ENCODE peak calls at places on chromosome X, in six cellular contexts. X, N, G, K, I and Z are unnamed samples.

GRCh38 chrX:119391279-119391678 is 7.9 kb upstream of the SLC25A43 start:
- DNase-seq in X (no peak), N (no peak), G (no peak), K (no peak), I (peak), Z (no peak)

GRCh38 chrX:7147431-7147977 is at the start of gene STS:
- DNase-seq in X (no peak), N (peak), G (no peak), K (peak), I (peak), Z (peak)

GRCh38 chrX:18426004-18426320 is 554 bp downstream of the CDKL5 start:
- DNase-seq in X (no peak), N (no peak), G (no peak), K (no peak), I (no peak), Z (peak)

GRCh38 chrX:154444001-154444754 is at the start of gene FAM50A:
- DNase-seq in X (peak), N (peak), G (no peak), K (peak), I (peak), Z (peak)

GRCh38 chrX:45992402-45993123 is 552.7 kb downstream of the ZNF674 start:
- DNase-seq in X (no peak), N (no peak), G (no peak), K (no peak), I (no peak), Z (no peak)

GRCh38 chrX:57929373-57929772 is 19.1 kb upstream of the ZXDA start:
- DNase-seq in X (no peak), N (no peak), G (no peak), K (no peak), I (no peak), Z (no peak)

GRCh38 chrX:85611926-85612325 is 232.5 kb upstream of the POF1B start:
- DNase-seq in X (no peak), N (no peak), G (no peak), K (no peak), I (no peak), Z (no peak)

GRCh38 chrX:115147220-115147619 is 42.0 kb upstream of the RBMXL3 start:
- DNase-seq in X (no peak), N (no peak), G (no peak), K (no peak), I (no peak), Z (no peak)

GRCh38 chrX:46574941-46575381 is 1.4 kb downstream of the CHST7 start:
- DNase-seq in X (no peak), N (no peak), G (no peak), K (no peak), I (peak), Z (peak)

GRCh38 chrX:40617566-40617965 is 5.7 kb upstream of the MPC1L start:
- DNase-seq in X (no peak), N (no peak), G (no peak), K (no peak), I (no peak), Z (no peak)

GRCh38 chrX:106707771-106708454 is 18.6 kb upstream of the RNF128 start:
- DNase-seq in X (no peak), N (no peak), G (no peak), K (no peak), I (no peak), Z (no peak)

GRCh38 chrX:55867708-55868107 is 150.2 kb downstream of the RRAGB start:
- DNase-seq in X (no peak), N (no peak), G (no peak), K (no peak), I (no peak), Z (no peak)

GRCh38 chrX:46130246-46130645 is 415.0 kb downstream of the ZNF674 start:
- DNase-seq in X (no peak), N (no peak), G (no peak), K (no peak), I (no peak), Z (no peak)

GRCh38 chrX:44970709-44971108 is 97.7 kb downstream of the KDM6A start:
- DNase-seq in X (no peak), N (no peak), G (no peak), K (no peak), I (no peak), Z (no peak)

GRCh38 chrX:23317799-23318724 is 16.6 kb upstream of the PTCHD1 start:
- DNase-seq in X (no peak), N (no peak), G (no peak), K (peak), I (no peak), Z (no peak)

GRCh38 chrX:139881130-139881529 is 51.7 kb downstream of the ATP11C start:
- DNase-seq in X (no peak), N (no peak), G (no peak), K (no peak), I (no peak), Z (no peak)

GRCh38 chrX:106862972-106863688 is 40.0 kb downstream of the RIPPLY1 start:
- DNase-seq in X (no peak), N (no peak), G (no peak), K (no peak), I (peak), Z (peak)

GRCh38 chrX:7233632-7234406 is 85.9 kb upstream of the PUDP start:
- DNase-seq in X (no peak), N (no peak), G (no peak), K (no peak), I (no peak), Z (no peak)

GRCh38 chrX:39402158-39402557 is 600.9 kb downstream of the MID1IP1 start:
- DNase-seq in X (no peak), N (no peak), G (no peak), K (no peak), I (no peak), Z (no peak)

GRCh38 chrX:54029543-54030143 is 14.6 kb downstream of the PHF8 start:
- DNase-seq in X (peak), N (no peak), G (no peak), K (peak), I (peak), Z (no peak)

GRCh38 chrX:16892504-16893362 is 22.6 kb upstream of the RBBP7 start:
- DNase-seq in X (peak), N (no peak), G (no peak), K (peak), I (peak), Z (peak)

GRCh38 chrX:24150051-24150790 is 692 bp downstream of the ZFX start:
- DNase-seq in X (peak), N (peak), G (peak), K (peak), I (peak), Z (peak)

GRCh38 chrX:153953342-153953830 is 8.9 kb upstream of the RENBP start:
- DNase-seq in X (peak), N (no peak), G (no peak), K (peak), I (peak), Z (peak)

GRCh38 chrX:147962476-147962875 is 18.7 kb upstream of the FMR1NB start:
- DNase-seq in X (no peak), N (no peak), G (no peak), K (no peak), I (no peak), Z (no peak)

GRCh38 chrX:136907626-136908025 is 27.1 kb upstream of the RBMX start:
- DNase-seq in X (no peak), N (no peak), G (no peak), K (no peak), I (no peak), Z (no peak)

GRCh38 chrX:86154586-86154985 is 6.3 kb downstream of the DACH2 start:
- DNase-seq in X (no peak), N (no peak), G (no peak), K (no peak), I (no peak), Z (no peak)

DNA sequence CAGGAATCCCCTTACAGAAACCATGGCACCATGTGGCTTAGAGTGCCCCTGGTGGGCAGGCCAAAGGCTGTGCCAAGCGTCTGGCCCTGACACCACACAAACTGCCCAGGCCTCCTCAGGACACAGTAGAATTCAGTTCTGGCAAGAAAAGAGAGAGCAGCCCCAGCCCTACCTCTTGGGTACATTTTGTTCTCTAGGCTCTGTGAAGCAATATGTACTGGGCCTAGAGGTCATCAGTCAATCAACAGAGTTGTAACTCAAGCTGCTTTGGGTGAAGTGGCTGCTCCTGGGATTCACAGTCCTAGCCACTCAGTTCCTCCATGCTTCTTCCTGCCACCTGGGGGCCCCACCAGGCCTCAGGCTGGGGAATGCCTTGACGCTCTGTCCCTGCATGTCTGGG is 158.1 kb upstream of the MAMLD1 start:
- DNase-seq in X (no peak), N (no peak), G (no peak), K (peak), I (peak), Z (peak)
- TF ChIP-seq POLR2AphosphoS5 in X (no peak), N (no peak), G (no peak), K (peak), I (peak), Z (no peak)

DNA sequence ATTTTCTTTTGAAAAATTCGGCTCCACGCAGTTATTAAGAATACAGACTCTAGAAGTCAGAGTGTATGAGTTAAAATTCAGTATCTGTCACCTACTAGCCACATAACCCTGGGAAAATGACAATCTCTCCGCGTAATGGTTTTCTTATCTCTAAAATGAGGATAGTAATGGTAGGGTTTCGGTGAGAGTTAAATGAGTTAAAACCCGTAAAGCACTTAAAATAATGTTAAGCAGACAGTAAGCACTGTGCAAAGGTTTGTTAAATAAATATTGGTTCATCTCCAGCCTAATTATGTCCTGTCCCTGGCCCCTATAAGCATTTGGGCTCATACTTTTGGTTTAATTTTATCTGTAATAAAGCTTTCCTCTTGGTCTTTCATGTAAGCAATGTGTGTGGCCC is 350.8 kb upstream of the GRIA3 start:
- DNase-seq in X (no peak), N (no peak), G (no peak), K (no peak), I (no peak), Z (no peak)
- TF ChIP-seq CTCF in X (no peak), N (no peak), G (no peak), K (no peak), I (no peak), Z (no peak)

DNA sequence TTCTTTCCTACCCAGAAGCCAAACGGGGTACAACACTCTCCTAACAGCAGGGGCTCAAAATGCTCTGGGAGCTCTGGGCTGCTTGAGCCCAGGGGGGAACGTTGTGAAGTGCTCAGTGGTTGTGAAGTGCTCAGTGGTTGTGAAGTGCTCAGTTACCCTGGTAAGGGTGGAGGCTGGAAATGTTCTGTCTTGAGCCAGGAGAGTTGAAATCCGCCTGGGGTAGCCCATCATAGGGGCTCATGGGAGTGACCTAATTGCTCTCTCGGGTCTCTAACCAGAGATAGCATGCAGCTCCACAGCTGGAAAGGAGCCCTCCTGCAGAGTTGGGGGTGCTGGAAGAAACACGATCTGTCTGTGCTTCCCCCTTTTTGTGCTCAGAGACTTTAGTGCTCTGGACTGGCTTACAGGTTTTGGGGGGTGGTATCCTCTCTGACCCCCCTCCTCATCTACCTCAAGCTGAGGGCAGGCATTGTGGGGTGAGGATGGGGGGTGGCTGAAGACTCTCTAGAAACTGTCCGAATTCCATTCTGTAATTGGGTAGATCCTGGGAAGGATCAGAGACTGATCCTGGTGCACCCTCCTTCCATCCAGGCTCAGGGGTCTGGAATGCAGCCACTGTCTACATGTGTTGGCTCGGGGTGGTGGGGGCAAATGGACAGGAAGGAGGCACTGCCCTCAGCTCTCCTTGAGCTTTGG is 2.7 kb downstream of the EFNB1 start:
- DNase-seq in X (no peak), N (peak), G (no peak), K (peak), I (no peak), Z (no peak)
- TF ChIP-seq POLR2AphosphoS5 in X (no peak), N (no peak), G (no peak), K (no peak), I (no peak), Z (no peak)

GRCh38 chrX:114038358-114038757 is 545.5 kb upstream of the HTR2C start:
- DNase-seq in X (no peak), N (no peak), G (no peak), K (no peak), I (no peak), Z (no peak)

GRCh38 chrX:114037515-114037914 is 546.4 kb upstream of the HTR2C start:
- DNase-seq in X (no peak), N (no peak), G (no peak), K (no peak), I (no peak), Z (no peak)
- TF ChIP-seq CTCF in X (no peak), N (no peak), G (no peak), K (no peak), I (no peak), Z (no peak)

DNA sequence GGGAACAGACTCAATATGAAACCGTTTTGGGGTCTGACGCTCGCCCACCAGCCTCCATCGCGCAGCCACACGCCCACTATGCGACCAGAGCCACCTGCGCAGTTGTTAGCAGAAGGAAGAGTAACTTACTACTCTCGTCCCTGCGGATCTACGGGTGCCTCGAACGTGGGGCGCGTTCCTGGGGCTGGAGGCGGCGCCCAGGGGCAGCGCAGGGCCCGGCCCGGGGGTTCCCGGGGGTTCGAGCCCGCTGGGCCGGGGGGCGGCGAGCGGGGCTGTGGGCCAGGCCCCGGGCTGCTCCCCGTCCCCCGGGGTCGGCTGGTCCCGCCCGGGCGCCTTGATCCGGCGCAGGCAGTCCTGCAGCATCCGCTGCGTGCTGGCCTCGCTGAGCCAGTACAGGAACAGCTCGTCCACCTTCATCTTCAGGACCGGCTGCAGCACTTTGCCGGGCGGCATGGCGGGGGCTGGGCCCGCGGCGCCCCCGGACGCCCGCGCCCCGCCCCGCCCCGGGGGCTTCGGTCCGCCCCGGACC is 404 bp downstream of the PPP2R3B start:
- DNase-seq in X (no peak), N (no peak), G (no peak), K (no peak), I (no peak), Z (peak)
- TF ChIP-seq POLR2AphosphoS5 in X (no peak), N (no peak), G (no peak), K (no peak), I (no peak), Z (no peak)

GRCh38 chrX:131729295-131729694 is 185.4 kb downstream of the OR13H1 start:
- DNase-seq in X (no peak), N (no peak), G (no peak), K (peak), I (peak), Z (peak)
- TF ChIP-seq CTCF in X (no peak), N (peak), G (no peak), K (peak), I (no peak), Z (no peak)

GRCh38 chrX:65750674-65751469 is 83.4 kb downstream of the MSN start:
- DNase-seq in X (no peak), N (no peak), G (peak), K (peak), I (no peak), Z (no peak)
- TF ChIP-seq POLR2AphosphoS5 in X (no peak), N (no peak), G (peak), K (no peak), I (no peak), Z (no peak)

GRCh38 chrX:150683536-150684146 is 9.6 kb upstream of the MTMR1 start:
- DNase-seq in X (no peak), N (no peak), G (no peak), K (no peak), I (no peak), Z (no peak)

GRCh38 chrX:150683112-150683511 is 10.1 kb upstream of the MTMR1 start:
- DNase-seq in X (no peak), N (no peak), G (no peak), K (no peak), I (no peak), Z (no peak)

GRCh38 chrX:150680974-150681373 is 12.2 kb upstream of the MTMR1 start:
- DNase-seq in X (no peak), N (no peak), G (no peak), K (no peak), I (no peak), Z (no peak)
- TF ChIP-seq CTCF in X (no peak), N (no peak), G (no peak), K (peak), I (peak), Z (no peak)

DNA sequence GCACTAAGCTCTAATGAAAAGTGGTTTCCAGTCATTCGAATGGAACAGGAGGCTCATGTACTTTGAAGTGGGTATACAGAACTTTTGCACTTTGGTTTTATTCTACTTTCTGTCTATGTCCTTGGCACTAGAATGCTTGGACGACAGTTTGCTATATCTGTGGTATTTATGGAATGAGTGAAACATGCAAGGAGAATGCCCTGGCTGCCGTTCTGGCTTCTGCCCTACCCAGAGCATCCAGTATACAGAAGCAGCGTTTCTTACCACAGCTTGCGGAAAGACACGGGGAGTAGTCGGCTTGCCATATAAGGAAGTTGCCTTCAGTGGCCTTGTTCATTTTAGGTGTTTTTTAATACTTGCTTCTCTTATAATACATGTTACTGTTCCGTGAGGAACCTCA is 98.0 kb downstream of the TBL1X start:
- DNase-seq in X (no peak), N (no peak), G (no peak), K (no peak), I (no peak), Z (no peak)
- TF ChIP-seq POLR2AphosphoS5 in X (no peak), N (no peak), G (no peak), K (no peak), I (peak), Z (no peak)